ENCODE peak calls at places on chromosomes 5 and 9, in ten cellular contexts. M, C, G, E, I, D, T, Y, R and Z are unnamed samples.

GRCh38 chr9:128124873-128125574 is 2.5 kb downstream of the PTGES2 start:
- DNase-seq in R (peak), C (no peak), G (peak), M (peak), T (peak), D (no peak), E (peak), I (peak), Y (no peak), Z (no peak)

GRCh38 chr5:111954516-111955337 is 197.7 kb upstream of the NREP start:
- DNase-seq in C (no peak), E (no peak), R (no peak), I (peak), Y (no peak), T (no peak), D (no peak), G (no peak), M (no peak), Z (no peak)

GRCh38 chr9:84600739-84601138 is 68.8 kb upstream of the NTRK2 start:
- DNase-seq in I (no peak), E (no peak), G (no peak), T (no peak), Y (no peak), M (no peak), C (no peak), R (no peak), D (no peak), Z (no peak)

GRCh38 chr5:94524841-94525697 is 93.3 kb downstream of the KIAA0825 start:
- DNase-seq in D (peak), M (no peak), E (peak), C (no peak), T (no peak), I (peak), G (no peak), R (no peak), Y (no peak), Z (peak)

GRCh38 chr5:129377504-129377903 is 82.6 kb upstream of the ADAMTS19 start:
- DNase-seq in T (no peak), E (no peak), I (no peak), M (no peak), D (no peak), G (no peak), C (no peak), Y (no peak), R (no peak), Z (no peak)

GRCh38 chr9:137048655-137049543 is 2.9 kb upstream of the NPDC1 start:
- DNase-seq in I (no peak), E (no peak), M (peak), T (no peak), C (no peak), D (no peak), G (no peak), R (no peak), Y (no peak), Z (no peak)

GRCh38 chr9:112705773-112706427 is 12.0 kb downstream of the INIP start:
- DNase-seq in Y (no peak), M (peak), T (no peak), G (peak), C (peak), D (peak), E (peak), I (peak), R (no peak), Z (no peak)

GRCh38 chr5:10400411-10400810 is 41.3 kb upstream of the ROPN1L start:
- DNase-seq in G (no peak), R (no peak), C (no peak), Y (no peak), D (no peak), I (no peak), M (no peak), E (no peak), T (no peak), Z (no peak)

GRCh38 chr9:133370680-133371079 is 5.2 kb downstream of the SURF4 start:
- DNase-seq in R (no peak), M (no peak), T (no peak), Y (no peak), I (no peak), C (no peak), D (no peak), E (no peak), G (no peak), Z (no peak)

GRCh38 chr5:12214631-12215030 is 310.4 kb upstream of the CTNND2 start:
- DNase-seq in I (peak), C (no peak), R (no peak), D (no peak), T (no peak), E (no peak), Y (no peak), M (no peak), G (no peak), Z (no peak)

DNA sequence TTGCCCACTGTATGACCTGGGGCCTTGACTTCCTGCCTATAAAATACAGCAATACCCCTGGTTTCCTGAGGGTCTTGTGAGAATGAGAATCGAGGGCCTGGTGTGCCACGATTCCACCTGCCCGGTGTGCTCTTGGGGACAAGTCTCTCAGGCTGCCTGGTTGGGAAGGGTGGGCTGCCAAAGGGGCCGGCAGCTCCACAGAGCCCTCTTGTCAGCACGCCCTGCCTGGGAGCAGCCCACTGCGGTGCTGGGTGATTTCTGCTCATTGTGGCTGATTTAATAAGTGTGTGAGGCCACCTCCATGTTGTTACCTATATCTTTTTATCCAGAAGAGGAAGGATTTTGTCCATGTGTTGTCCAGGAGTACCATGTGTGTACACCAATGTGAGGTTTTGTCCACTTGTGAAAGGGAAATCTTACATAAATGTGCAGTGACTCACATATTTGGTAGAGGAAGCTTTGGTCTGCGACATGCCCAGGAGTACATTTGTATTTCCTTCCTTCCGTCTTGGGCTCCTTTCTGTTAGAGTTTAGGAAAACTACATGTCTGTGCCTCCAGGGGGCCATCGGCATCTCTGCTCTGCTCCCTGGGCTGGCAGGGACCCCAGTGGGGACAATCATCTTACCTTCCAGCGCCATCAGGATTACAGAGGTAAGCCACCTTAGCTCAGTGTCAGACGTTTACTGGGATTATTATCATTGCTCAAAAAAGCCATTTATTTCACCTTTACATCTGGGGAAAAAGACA is 108.6 kb downstream of the PHF2 start:
- DNase-seq in T (no peak), M (peak), I (no peak), E (no peak), Y (no peak), G (peak), R (no peak), D (no peak), C (no peak), Z (no peak)
- TF ChIP-seq CTCF in T (no peak), M (no peak), I (peak), E (peak), Y (no peak), G (peak), R (no peak), D (no peak), C (no peak), Z (peak)

DNA sequence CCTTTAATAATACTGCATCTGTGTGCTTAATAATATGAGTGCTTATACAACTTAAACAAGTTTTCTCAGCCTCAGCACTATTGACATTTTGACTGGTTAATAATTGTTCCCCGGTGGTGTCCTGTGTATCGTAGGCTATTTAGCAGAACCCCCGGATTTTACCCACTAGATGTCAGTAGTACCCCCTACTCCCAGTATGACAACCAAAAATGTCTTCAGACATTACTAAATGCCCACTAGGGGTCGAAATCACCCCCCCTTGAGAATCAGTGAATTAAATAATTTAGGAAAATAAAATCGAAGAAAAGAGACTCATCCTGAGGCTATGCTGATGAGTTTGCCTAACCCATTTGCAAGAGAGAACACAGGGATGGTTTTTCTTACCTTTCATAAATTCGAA is 166.3 kb downstream of the ATP10B start:
- DNase-seq in T (no peak), C (no peak), D (no peak), Y (no peak), E (no peak), G (no peak), R (no peak), I (no peak), M (no peak), Z (no peak)
- TF ChIP-seq CTCF in T (peak), C (no peak), D (peak), Y (no peak), E (peak), G (no peak), R (peak), I (no peak), M (peak), Z (peak)

DNA sequence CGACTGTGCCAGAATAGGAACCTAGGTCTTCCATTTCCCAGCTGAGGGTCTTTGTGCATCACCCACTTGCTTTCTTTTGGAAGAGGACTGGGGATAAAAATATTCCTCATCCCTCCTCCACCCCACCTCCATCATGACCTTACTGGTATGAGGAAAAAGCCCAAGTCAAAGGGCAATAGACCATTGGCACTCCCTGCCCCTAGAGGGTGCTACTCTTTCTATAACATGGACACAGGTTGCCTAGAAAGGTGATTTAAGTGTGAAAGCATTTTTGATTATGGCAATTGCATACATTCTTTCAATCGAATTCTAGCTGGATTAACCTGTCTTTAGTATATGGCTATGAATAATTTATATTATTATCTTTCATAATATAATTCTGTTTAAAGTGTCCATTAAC is 22.8 kb upstream of the ZNF618 start:
- DNase-seq in D (no peak), T (no peak), G (no peak), R (no peak), E (no peak), C (no peak), M (peak), Y (no peak), I (no peak), Z (peak)
- TF ChIP-seq CTCF in D (peak), T (peak), G (peak), R (no peak), E (no peak), C (peak), M (peak), Y (no peak), I (peak), Z (peak)

DNA sequence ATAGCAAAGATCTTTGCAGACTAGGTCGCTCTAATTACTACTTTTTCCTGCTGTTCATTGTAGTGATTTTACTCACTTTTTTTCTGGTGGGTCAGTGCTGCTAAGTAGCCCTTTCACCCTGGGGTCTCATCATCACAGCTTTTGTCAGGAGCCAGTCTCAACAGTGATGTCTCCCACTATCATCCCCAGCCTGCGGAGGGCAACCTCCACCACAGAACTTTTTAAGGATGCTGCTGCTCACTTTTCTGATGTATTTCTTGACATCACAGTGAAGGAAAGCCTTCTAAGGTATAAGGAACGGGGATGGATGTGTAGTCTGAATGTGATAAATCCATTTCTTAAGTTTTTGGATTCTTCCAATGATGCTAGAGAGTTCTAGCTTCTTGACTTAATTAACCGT is 242.5 kb upstream of the RIOK2 start:
- DNase-seq in T (no peak), C (no peak), D (no peak), M (peak), G (peak), R (no peak), E (no peak), Y (no peak), I (no peak), Z (no peak)
- TF ChIP-seq CTCF in T (peak), C (peak), D (peak), M (peak), G (peak), R (peak), E (peak), Y (no peak), I (peak), Z (peak)

GRCh38 chr5:73446631-73447233 is 1.8 kb downstream of the FOXD1 start:
- DNase-seq in I (peak), T (no peak), C (no peak), E (peak), R (no peak), G (no peak), M (peak), Y (no peak), D (no peak), Z (no peak)

GRCh38 chr5:73442960-73443627 is 5.5 kb downstream of the FOXD1 start:
- DNase-seq in T (no peak), R (no peak), I (peak), E (no peak), Y (no peak), M (no peak), D (no peak), G (no peak), C (no peak), Z (no peak)

GRCh38 chr5:73443725-73444498 is 4.7 kb downstream of the FOXD1 start:
- DNase-seq in C (no peak), Y (no peak), M (peak), I (peak), R (no peak), E (peak), D (no peak), G (no peak), T (no peak), Z (no peak)

GRCh38 chr5:73445708-73446630 is 2.6 kb downstream of the FOXD1 start:
- DNase-seq in I (peak), D (no peak), Y (no peak), R (no peak), T (no peak), M (no peak), C (no peak), E (no peak), G (no peak), Z (no peak)

DNA sequence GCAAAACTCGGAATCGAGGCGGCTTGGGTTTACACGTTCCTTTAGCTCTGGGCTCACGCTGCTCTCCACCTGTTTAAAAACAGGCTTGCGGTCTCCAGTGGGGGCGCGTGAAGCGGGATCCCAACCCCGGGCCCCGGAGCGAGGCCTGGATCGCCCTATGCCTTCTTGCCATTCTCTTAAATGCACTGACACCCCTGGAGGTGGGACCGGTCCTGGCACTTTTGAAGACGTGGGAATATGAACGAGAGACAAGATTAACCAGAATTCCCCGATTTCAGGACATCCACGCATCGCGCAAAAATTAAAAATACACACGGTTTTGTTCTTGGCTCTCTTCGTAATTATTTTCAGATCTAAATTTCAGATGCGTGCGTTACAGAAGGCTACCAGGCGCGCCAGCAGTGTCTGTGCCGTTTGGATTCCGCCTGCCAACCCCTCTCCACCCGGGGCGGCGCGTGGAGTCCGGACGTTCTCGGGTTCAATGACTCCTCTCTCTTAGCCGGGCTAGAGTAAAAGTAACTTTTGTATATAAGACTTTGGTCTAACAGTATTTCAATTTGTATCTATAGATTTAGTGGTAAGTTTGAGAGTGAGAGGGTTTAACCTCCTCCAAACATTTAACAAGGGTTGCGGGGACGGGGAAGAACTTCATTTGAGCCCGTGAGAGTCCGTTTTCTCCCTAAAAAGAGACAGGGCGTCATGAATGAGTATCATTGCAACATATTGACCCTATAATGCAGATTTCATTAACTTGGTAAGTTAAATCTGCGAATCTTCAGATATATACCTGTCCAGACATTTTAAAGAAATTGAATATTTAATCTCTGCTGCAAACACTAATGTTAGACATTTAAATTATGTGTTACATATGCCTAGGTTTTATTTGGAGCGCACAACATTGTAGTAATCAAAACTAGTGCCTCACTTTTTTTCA is 3.8 kb downstream of the FOXD1 start:
- DNase-seq in T (no peak), D (no peak), C (no peak), M (no peak), R (no peak), E (peak), G (no peak), Y (no peak), I (peak), Z (no peak)
- TF ChIP-seq CTCF in T (no peak), D (peak), C (no peak), M (no peak), R (no peak), E (no peak), G (no peak), Y (no peak), I (peak), Z (no peak)

GRCh38 chr5:6673963-6674362 is 39.3 kb upstream of the TENT4A start:
- DNase-seq in D (no peak), R (no peak), E (no peak), Y (no peak), M (no peak), G (no peak), C (no peak), T (no peak), I (no peak), Z (no peak)

GRCh38 chr5:6674421-6674820 is 38.8 kb upstream of the TENT4A start:
- DNase-seq in E (no peak), M (no peak), I (no peak), R (no peak), Y (no peak), G (no peak), C (no peak), T (no peak), D (no peak), Z (no peak)

GRCh38 chr5:6676702-6677101 is 36.5 kb upstream of the TENT4A start:
- DNase-seq in T (no peak), E (no peak), M (no peak), R (no peak), I (no peak), D (no peak), C (no peak), G (peak), Y (no peak), Z (no peak)

GRCh38 chr5:6674886-6675285 is 38.3 kb upstream of the TENT4A start:
- DNase-seq in M (no peak), R (no peak), T (no peak), E (no peak), I (no peak), C (no peak), G (no peak), D (no peak), Y (no peak), Z (no peak)

DNA sequence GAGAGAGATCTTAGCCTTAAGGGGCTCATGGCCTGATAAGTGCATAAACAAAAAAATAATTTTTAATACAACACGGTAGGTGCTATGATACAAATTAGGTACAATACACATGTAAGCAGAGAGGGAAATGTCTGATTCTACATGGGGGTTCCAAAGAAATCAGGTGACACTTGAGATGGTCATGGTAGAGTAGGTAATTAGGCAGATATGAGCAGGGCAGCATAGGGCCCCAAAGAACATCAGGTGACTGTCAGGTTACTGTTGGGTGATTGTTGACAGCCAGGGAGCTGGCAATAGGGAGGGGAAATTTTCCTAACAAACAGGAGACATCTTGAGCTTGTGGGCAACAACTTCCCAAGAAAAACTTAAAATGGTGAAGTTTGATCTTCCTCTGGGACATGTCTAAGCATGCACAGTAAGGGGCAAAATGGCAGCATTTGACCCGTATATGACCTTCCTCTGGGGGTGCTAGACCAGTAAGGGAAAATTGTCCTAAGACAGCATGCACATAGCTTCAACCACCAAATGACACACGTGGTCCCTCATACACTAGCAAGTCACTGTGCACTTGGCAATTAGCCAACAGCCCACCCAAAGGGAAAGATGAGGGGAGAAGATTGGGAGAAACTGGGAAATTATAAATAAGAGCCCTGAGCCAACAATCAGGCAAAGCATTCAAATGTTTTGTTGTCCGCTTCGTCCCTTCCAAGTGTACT is 37.3 kb upstream of the TENT4A start:
- DNase-seq in E (no peak), C (no peak), T (no peak), R (no peak), Y (no peak), I (no peak), G (no peak), D (no peak), M (no peak), Z (no peak)
- TF ChIP-seq CTCF in E (no peak), C (peak), T (no peak), R (no peak), Y (no peak), I (no peak), G (no peak), D (no peak), M (no peak), Z (no peak)